ENCODE peak calls at places on chromosomes 6 and 20, in four cellular contexts. M, P, W and X are unnamed samples.

GRCh38 chr6:86937219-86938079 is at the start of gene HTR1E:
- DNase-seq in M (peak; percentile 23), P (peak; percentile 6), W (peak; percentile 45), X (peak; percentile 18)

GRCh38 chr6:165889636-165890403 is 226.8 kb upstream of the PDE10A start:
- DNase-seq in M (no peak), P (no peak), W (no peak), X (no peak)

GRCh38 chr20:35087355-35087754 is 5.3 kb downstream of the TRPC4AP start:
- DNase-seq in M (no peak), P (no peak), W (no peak), X (no peak)

GRCh38 chr20:33515569-33516216 is 25.8 kb downstream of the CBFA2T2 start:
- DNase-seq in M (no peak), P (no peak), W (no peak), X (no peak)

GRCh38 chr6:159691133-159691962 is 1.7 kb downstream of the SOD2 start:
- DNase-seq in M (no peak), P (no peak), W (peak; percentile 76), X (no peak)

GRCh38 chr6:4853349-4853748 is 77.1 kb downstream of the CDYL start:
- DNase-seq in M (no peak), P (no peak), W (no peak), X (no peak)

GRCh38 chr6:68317366-68317765 is 317.7 kb upstream of the ADGRB3 start:
- DNase-seq in M (no peak), P (no peak), W (no peak), X (no peak)

GRCh38 chr6:39391182-39391581 is 68.7 kb upstream of the KCNK16 start:
- DNase-seq in M (no peak), P (no peak), W (no peak), X (no peak)

GRCh38 chr20:54554006-54554405 is 78.6 kb downstream of the DOK5 start:
- DNase-seq in M (no peak), P (no peak), W (no peak), X (no peak)

GRCh38 chr6:122491915-122492537 is 20.4 kb upstream of the SERINC1 start:
- DNase-seq in M (peak; percentile 63), P (peak; percentile 65), W (peak; percentile 75), X (peak; percentile 53)

GRCh38 chr6:138719011-138719635 is 54.4 kb upstream of the CCDC28A start:
- DNase-seq in M (no peak), P (no peak), W (no peak), X (no peak)